ENCODE peak calls at places on chromosomes 3 and 15, in nine cellular contexts. X, J, H, R, T, M, U, N and V are unnamed samples.

GRCh38 chr3:84904819-84905555 is 53.8 kb upstream of the CADM2 start:
- DNase-seq in M (no peak), N (no peak), T (no peak), X (peak), R (no peak), J (no peak), H (no peak), U (no peak), V (no peak)

GRCh38 chr3:52873433-52874159 is 23.8 kb downstream of the STIMATE start:
- DNase-seq in T (no peak), X (no peak), H (no peak), U (no peak), N (no peak), J (no peak), R (no peak), M (peak), V (no peak)

GRCh38 chr3:170947018-170947769 is 38.8 kb upstream of the EIF5A2 start:
- DNase-seq in X (no peak), N (no peak), R (no peak), T (no peak), J (no peak), M (no peak), H (no peak), U (no peak), V (no peak)

GRCh38 chr3:114809668-114810413 is 337.2 kb downstream of the ZBTB20 start:
- DNase-seq in R (no peak), T (no peak), J (no peak), X (no peak), U (no peak), N (no peak), H (peak), M (peak), V (no peak)

GRCh38 chr15:90191795-90192494 is 9.2 kb upstream of the SEMA4B start:
- DNase-seq in N (peak), X (peak), T (peak), H (peak), J (no peak), U (peak), R (no peak), M (peak), V (no peak)

GRCh38 chr3:9067352-9067975 is 104.2 kb upstream of the RAD18 start:
- DNase-seq in U (peak), R (no peak), N (no peak), T (no peak), H (peak), J (no peak), M (peak), X (no peak), V (no peak)

GRCh38 chr15:92914768-92915221 is 14.7 kb downstream of the CHD2 start:
- DNase-seq in T (no peak), H (no peak), J (no peak), R (no peak), X (no peak), U (peak), M (peak), N (no peak), V (no peak)

GRCh38 chr15:77654975-77655374 is 22.3 kb upstream of the LINGO1 start:
- DNase-seq in N (no peak), R (no peak), T (no peak), X (peak), H (no peak), M (no peak), U (no peak), J (no peak), V (no peak)

GRCh38 chr3:151460774-151461450 is at the start of gene IGSF10:
- DNase-seq in M (no peak), H (no peak), U (no peak), N (peak), R (no peak), T (no peak), X (no peak), J (no peak), V (no peak)

GRCh38 chr3:168671091-168671490 is 575.4 kb upstream of the GOLIM4 start:
- DNase-seq in J (no peak), T (no peak), X (peak), N (no peak), R (no peak), U (no peak), H (no peak), M (no peak), V (no peak)

GRCh38 chr3:53312832-53313231 is 34.5 kb downstream of the DCP1A start:
- DNase-seq in H (no peak), R (no peak), X (no peak), T (no peak), J (no peak), U (no peak), M (no peak), N (no peak), V (no peak)

GRCh38 chr3:188067932-188068331 is 86.0 kb upstream of the LPP start:
- DNase-seq in T (no peak), N (no peak), U (no peak), R (no peak), M (peak), J (no peak), H (no peak), X (no peak), V (no peak)